ENCODE peak calls at places on chromosomes 12 and 14, in five cellular contexts. One of them, this sample, is unnamed. For H3K27me3, the result is how much of the 10 kb centered on the place peaks cover.

GRCh38 chr12:14554281-14555008 is 13.2 kb downstream of the PLBD1 start:
- DNase-seq in AG04450: no peak
- DNase-seq in body of pancreas: peak
- DNase-seq in heart left ventricle: peak
- DNase-seq in suprapubic skin: peak
- DNase-seq in this sample: no peak

GRCh38 chr14:73269729-73270651 is 32.7 kb downstream of the PAPLN start:
- DNase-seq in AG04450: no peak
- DNase-seq in body of pancreas: peak
- DNase-seq in heart left ventricle: peak
- DNase-seq in suprapubic skin: peak
- DNase-seq in this sample: no peak

GRCh38 chr12:1529862-1530591 is 64.4 kb downstream of the FBXL14 start:
- DNase-seq in AG04450: no peak
- DNase-seq in body of pancreas: no peak
- DNase-seq in heart left ventricle: peak
- DNase-seq in suprapubic skin: no peak
- DNase-seq in this sample: no peak

GRCh38 chr14:24135834-24136683 is at the start of gene PSME1:
- DNase-seq in AG04450: peak
- DNase-seq in body of pancreas: peak
- DNase-seq in heart left ventricle: peak
- DNase-seq in suprapubic skin: peak
- DNase-seq in this sample: peak

GRCh38 chr12:53984901-53985357 is at the start of gene HOXC10:
- DNase-seq in AG04450: peak
- DNase-seq in body of pancreas: peak
- DNase-seq in heart left ventricle: peak
- DNase-seq in suprapubic skin: peak
- DNase-seq in this sample: peak

GRCh38 chr14:61188196-61188595 is 92.9 kb downstream of the TMEM30B start:
- DNase-seq in AG04450: no peak
- DNase-seq in body of pancreas: peak
- DNase-seq in heart left ventricle: peak
- DNase-seq in suprapubic skin: peak
- DNase-seq in this sample: no peak

GRCh38 chr12:12527820-12528296 is 34.8 kb downstream of the DUSP16 start:
- DNase-seq in AG04450: no peak
- DNase-seq in body of pancreas: no peak
- DNase-seq in heart left ventricle: no peak
- DNase-seq in suprapubic skin: no peak
- DNase-seq in this sample: no peak

GRCh38 chr14:101257551-101257950 is 303.7 kb upstream of the DIO3 start:
- DNase-seq in AG04450: no peak
- DNase-seq in body of pancreas: no peak
- DNase-seq in heart left ventricle: no peak
- DNase-seq in suprapubic skin: no peak
- DNase-seq in this sample: no peak

GRCh38 chr14:101627913-101628257 is 66.6 kb downstream of the DIO3 start:
- DNase-seq in AG04450: no peak
- DNase-seq in body of pancreas: no peak
- DNase-seq in heart left ventricle: no peak
- DNase-seq in suprapubic skin: no peak
- DNase-seq in this sample: no peak

GRCh38 chr12:30939234-30939633 is 12.7 kb downstream of the TSPAN11 start:
- DNase-seq in AG04450: no peak
- DNase-seq in body of pancreas: no peak
- DNase-seq in heart left ventricle: no peak
- DNase-seq in suprapubic skin: no peak
- DNase-seq in this sample: no peak

GRCh38 chr14:60922050-60922449 is 58.8 kb downstream of the TRMT5 start:
- DNase-seq in AG04450: no peak
- DNase-seq in body of pancreas: no peak
- DNase-seq in heart left ventricle: no peak
- DNase-seq in suprapubic skin: no peak
- DNase-seq in this sample: no peak

GRCh38 chr12:56010112-56010570 is 10.7 kb upstream of the IKZF4 start:
- DNase-seq in AG04450: no peak
- DNase-seq in body of pancreas: no peak
- DNase-seq in heart left ventricle: no peak
- DNase-seq in suprapubic skin: no peak
- DNase-seq in this sample: no peak

GRCh38 chr12:77299910-77300772 is 234.8 kb upstream of the E2F7 start:
- DNase-seq in AG04450: no peak
- DNase-seq in body of pancreas: no peak
- DNase-seq in heart left ventricle: no peak
- DNase-seq in suprapubic skin: no peak
- DNase-seq in this sample: no peak

GRCh38 chr14:69501362-69501964 is 16.9 kb downstream of the PLEKHD1 start:
- DNase-seq in AG04450: no peak
- DNase-seq in body of pancreas: no peak
- DNase-seq in heart left ventricle: peak
- DNase-seq in suprapubic skin: no peak
- DNase-seq in this sample: no peak

GRCh38 chr14:76706811-76707210 is 54.5 kb upstream of the VASH1 start:
- DNase-seq in AG04450: no peak
- DNase-seq in body of pancreas: no peak
- DNase-seq in heart left ventricle: no peak
- DNase-seq in suprapubic skin: no peak
- DNase-seq in this sample: no peak
- H3K4me3 ChIP-seq in AG04450: no peak
- H3K4me3 ChIP-seq in body of pancreas: no peak
- H3K4me3 ChIP-seq in heart left ventricle: no peak
- H3K4me3 ChIP-seq in suprapubic skin: no peak
- H3K4me3 ChIP-seq in this sample: no peak

GRCh38 chr12:64782181-64782580 is 23.0 kb upstream of the GNS start:
- DNase-seq in AG04450: no peak
- DNase-seq in body of pancreas: no peak
- DNase-seq in heart left ventricle: no peak
- DNase-seq in suprapubic skin: no peak
- DNase-seq in this sample: no peak
- H3K27me3 ChIP-seq in AG04450: under half
- H3K27me3 ChIP-seq in body of pancreas: under half
- H3K27me3 ChIP-seq in heart left ventricle: under half
- H3K27me3 ChIP-seq in suprapubic skin: under half
- H3K27me3 ChIP-seq in this sample: half or more

DNA sequence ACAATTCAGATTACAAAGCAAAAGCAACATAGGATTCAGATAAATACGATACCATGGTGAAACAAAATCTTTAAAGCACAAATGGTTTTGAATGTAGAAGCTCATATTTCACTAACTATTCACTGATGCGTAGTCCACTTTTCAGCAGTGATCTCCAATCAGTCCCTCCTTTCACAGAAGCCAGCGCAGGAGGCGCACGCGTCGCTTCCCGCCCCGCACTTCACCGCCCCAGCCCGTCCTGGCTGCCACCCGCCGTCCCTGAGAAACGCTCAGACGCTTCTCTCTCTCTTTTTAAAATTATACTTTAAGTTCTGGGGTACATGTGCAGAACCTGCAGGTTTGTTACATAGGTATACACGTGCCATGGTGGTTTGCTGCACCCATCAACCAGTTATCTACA is 19.8 kb upstream of the CHFR start:
- DNase-seq in AG04450: no peak
- DNase-seq in body of pancreas: no peak
- DNase-seq in heart left ventricle: no peak
- DNase-seq in suprapubic skin: no peak
- DNase-seq in this sample: no peak
- H3K4me3 ChIP-seq in AG04450: no peak
- H3K4me3 ChIP-seq in body of pancreas: no peak
- H3K4me3 ChIP-seq in heart left ventricle: no peak
- H3K4me3 ChIP-seq in suprapubic skin: peak
- H3K4me3 ChIP-seq in this sample: no peak

GRCh38 chr12:102948941-102949352 is 8.5 kb upstream of the ASCL1 start:
- DNase-seq in AG04450: peak
- DNase-seq in body of pancreas: peak
- DNase-seq in heart left ventricle: peak
- DNase-seq in suprapubic skin: no peak
- DNase-seq in this sample: peak
- H3K27me3 ChIP-seq in AG04450: under half
- H3K27me3 ChIP-seq in body of pancreas: under half
- H3K27me3 ChIP-seq in heart left ventricle: half or more
- H3K27me3 ChIP-seq in suprapubic skin: half or more
- H3K27me3 ChIP-seq in this sample: under half

GRCh38 chr12:51240971-51241370 is 2.3 kb downstream of the DAZAP2 start:
- DNase-seq in AG04450: peak
- DNase-seq in body of pancreas: peak
- DNase-seq in heart left ventricle: no peak
- DNase-seq in suprapubic skin: peak
- DNase-seq in this sample: no peak
- H3K4me3 ChIP-seq in AG04450: no peak
- H3K4me3 ChIP-seq in body of pancreas: no peak
- H3K4me3 ChIP-seq in heart left ventricle: no peak
- H3K4me3 ChIP-seq in suprapubic skin: no peak
- H3K4me3 ChIP-seq in this sample: no peak

DNA sequence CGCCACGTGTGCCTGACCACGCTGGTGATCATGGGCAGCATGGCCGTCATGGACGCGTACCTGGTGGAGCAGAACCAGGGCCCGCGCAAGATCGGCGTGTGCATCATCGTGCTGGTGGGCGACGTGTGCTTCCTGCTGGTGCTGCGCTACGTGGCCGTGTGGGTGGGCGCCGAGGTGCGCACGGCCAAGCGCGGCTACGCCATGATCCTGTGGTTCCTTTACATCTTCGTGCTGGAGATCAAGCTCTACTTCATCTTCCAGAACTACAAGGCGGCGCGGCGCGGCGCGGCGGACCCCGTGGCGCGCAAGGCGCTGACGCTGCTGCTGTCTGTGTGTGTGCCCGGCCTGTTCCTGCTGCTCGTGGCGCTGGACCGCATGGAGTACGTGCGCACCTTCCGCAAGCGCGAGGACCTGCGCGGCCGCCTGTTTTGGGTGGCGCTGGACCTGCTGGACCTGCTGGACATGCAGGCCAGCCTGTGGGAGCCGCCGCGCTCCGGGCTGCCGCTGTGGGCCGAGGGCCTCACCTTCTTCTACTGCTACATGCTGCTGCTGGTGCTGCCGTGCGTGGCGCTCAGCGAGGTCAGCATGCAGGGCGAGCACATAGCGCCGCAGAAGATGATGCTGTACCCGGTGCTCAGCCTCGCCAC is 2.6 kb downstream of the TMEM121 start:
- DNase-seq in AG04450: no peak
- DNase-seq in body of pancreas: no peak
- DNase-seq in heart left ventricle: no peak
- DNase-seq in suprapubic skin: peak
- DNase-seq in this sample: no peak
- H3K27me3 ChIP-seq in AG04450: under half
- H3K27me3 ChIP-seq in body of pancreas: under half
- H3K27me3 ChIP-seq in heart left ventricle: under half
- H3K27me3 ChIP-seq in suprapubic skin: under half
- H3K27me3 ChIP-seq in this sample: under half

GRCh38 chr14:92039073-92039719 is 663 bp downstream of the TRIP11 start:
- DNase-seq in AG04450: peak
- DNase-seq in body of pancreas: peak
- DNase-seq in heart left ventricle: no peak
- DNase-seq in suprapubic skin: no peak
- DNase-seq in this sample: peak

GRCh38 chr14:92040431-92041040 is 677 bp upstream of the TRIP11 start:
- DNase-seq in AG04450: peak
- DNase-seq in body of pancreas: peak
- DNase-seq in heart left ventricle: no peak
- DNase-seq in suprapubic skin: no peak
- DNase-seq in this sample: peak

GRCh38 chr14:92039720-92040430 is at the start of gene TRIP11:
- DNase-seq in AG04450: peak
- DNase-seq in body of pancreas: peak
- DNase-seq in heart left ventricle: peak
- DNase-seq in suprapubic skin: peak
- DNase-seq in this sample: peak

GRCh38 chr14:92037989-92038388 is 1.9 kb downstream of the TRIP11 start:
- DNase-seq in AG04450: no peak
- DNase-seq in body of pancreas: no peak
- DNase-seq in heart left ventricle: no peak
- DNase-seq in suprapubic skin: no peak
- DNase-seq in this sample: no peak

DNA sequence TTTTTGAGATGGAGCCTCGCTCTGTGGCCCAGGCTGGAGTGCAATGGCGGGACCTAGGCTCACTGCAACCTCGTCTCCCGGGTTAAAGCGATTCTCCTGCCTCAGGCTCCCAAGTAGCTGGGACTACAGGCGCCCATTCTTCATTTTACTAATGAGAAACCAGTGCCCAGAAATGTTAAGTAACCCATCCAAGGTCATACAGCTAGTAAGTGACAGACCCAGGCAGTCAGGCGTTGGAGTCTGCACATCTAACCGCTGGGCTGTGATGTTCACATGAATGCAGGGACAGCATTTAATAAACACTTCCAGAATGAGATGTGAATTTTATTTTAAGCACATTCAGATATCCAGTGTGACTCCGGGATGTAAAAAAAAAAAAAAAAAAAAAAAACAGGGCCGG is 1.3 kb upstream of the TRIP11 start:
- DNase-seq in AG04450: no peak
- DNase-seq in body of pancreas: peak
- DNase-seq in heart left ventricle: no peak
- DNase-seq in suprapubic skin: no peak
- DNase-seq in this sample: no peak
- H3K4me3 ChIP-seq in AG04450: peak
- H3K4me3 ChIP-seq in body of pancreas: peak
- H3K4me3 ChIP-seq in heart left ventricle: peak
- H3K4me3 ChIP-seq in suprapubic skin: peak
- H3K4me3 ChIP-seq in this sample: no peak

GRCh38 chr12:57215065-57215464 is 1.5 kb upstream of the NXPH4 start:
- DNase-seq in AG04450: no peak
- DNase-seq in body of pancreas: no peak
- DNase-seq in heart left ventricle: no peak
- DNase-seq in suprapubic skin: no peak
- DNase-seq in this sample: no peak
- H3K27me3 ChIP-seq in AG04450: under half
- H3K27me3 ChIP-seq in body of pancreas: under half
- H3K27me3 ChIP-seq in heart left ventricle: under half
- H3K27me3 ChIP-seq in suprapubic skin: under half
- H3K27me3 ChIP-seq in this sample: half or more

GRCh38 chr14:81819344-81819743 is 285.7 kb upstream of the SEL1L start:
- DNase-seq in AG04450: no peak
- DNase-seq in body of pancreas: no peak
- DNase-seq in heart left ventricle: no peak
- DNase-seq in suprapubic skin: no peak
- DNase-seq in this sample: no peak
- H3K4me3 ChIP-seq in AG04450: no peak
- H3K4me3 ChIP-seq in body of pancreas: no peak
- H3K4me3 ChIP-seq in heart left ventricle: no peak
- H3K4me3 ChIP-seq in suprapubic skin: no peak
- H3K4me3 ChIP-seq in this sample: no peak

DNA sequence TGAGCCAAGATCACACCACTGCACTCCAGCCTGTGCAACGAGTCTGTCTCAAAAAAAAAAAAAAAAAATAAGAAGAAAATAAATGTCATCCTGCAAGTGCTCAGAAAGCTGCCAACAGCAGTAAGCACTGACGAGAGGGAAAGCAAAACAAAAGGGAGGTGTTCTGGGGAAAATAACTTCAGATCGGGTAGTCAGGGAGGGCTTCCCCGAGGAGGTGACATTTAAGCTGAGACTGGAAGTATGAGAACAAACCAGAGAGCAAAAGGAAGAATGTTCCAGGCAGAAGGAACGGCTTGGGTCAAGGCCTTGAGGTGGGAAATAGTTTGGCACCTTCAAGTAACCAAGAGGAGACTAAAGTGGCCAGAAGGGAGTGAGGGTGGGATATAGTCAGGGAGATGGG is 4.7 kb upstream of the FAM222A start:
- DNase-seq in AG04450: no peak
- DNase-seq in body of pancreas: no peak
- DNase-seq in heart left ventricle: no peak
- DNase-seq in suprapubic skin: no peak
- DNase-seq in this sample: no peak
- H3K27me3 ChIP-seq in AG04450: under half
- H3K27me3 ChIP-seq in body of pancreas: under half
- H3K27me3 ChIP-seq in heart left ventricle: under half
- H3K27me3 ChIP-seq in suprapubic skin: under half
- H3K27me3 ChIP-seq in this sample: under half